ENCODE peak calls at places on chromosomes 11 and 22, in ten cellular contexts. K is brain microvascular endothelial cell; M is stimulated activated CD4-positive, alpha-beta T cell treated with anti-CD3 and anti-CD28 coated beads, Interleukin-1b, Interleukin-23, amount 100 ng/mL, for 1 hour; Y is omental fat pad; Q is effector memory CD8-positive, alpha-beta T cell; D is tibial artery; V is CD4-positive, alpha-beta T cell; J is LHCN-M2; R is HS-27A; B is EH. F is an unnamed sample.

GRCh38 chr11:86388198-86388597 is 13.5 kb downstream of the CCDC81 start:
- DNase-seq in K (no peak), M (no peak), Y (no peak), Q (no peak), D (no peak), V (no peak), J (no peak), R (no peak), B (no peak), F (no peak)

GRCh38 chr22:19759994-19760651 is 455 bp upstream of the TBX1 start:
- DNase-seq in K (no peak), M (no peak), Y (no peak), Q (no peak), D (no peak), V (no peak), J (no peak), R (no peak), B (no peak), F (no peak)

GRCh38 chr11:117020287-117020686 is 77.9 kb downstream of the SIK3 start:
- DNase-seq in K (no peak), M (no peak), Y (no peak), Q (no peak), D (no peak), V (no peak), J (no peak), R (no peak), B (no peak), F (no peak)

GRCh38 chr11:44853674-44854073 is 97.0 kb downstream of the TP53I11 start:
- DNase-seq in K (no peak), M (no peak), Y (no peak), Q (no peak), D (no peak), V (no peak), J (no peak), R (no peak), B (no peak), F (no peak)

GRCh38 chr11:68014157-68014965 is 4.2 kb downstream of the ALDH3B1 start:
- DNase-seq in K (peak), M (no peak), Y (no peak), Q (no peak), D (peak), V (no peak), J (peak), R (peak), B (peak), F (peak)

GRCh38 chr11:94171693-94172440 is 43.2 kb downstream of the PANX1 start:
- DNase-seq in K (peak), M (no peak), Y (peak), Q (peak), D (no peak), V (no peak), J (peak), R (no peak), B (peak), F (no peak)

GRCh38 chr22:50641696-50642607 is 14.0 kb upstream of the ARSA start:
- DNase-seq in K (peak), M (no peak), Y (no peak), Q (no peak), D (no peak), V (no peak), J (no peak), R (no peak), B (peak), F (peak)

GRCh38 chr11:58958500-58958899 is 19.2 kb downstream of the GLYATL1 start:
- DNase-seq in K (no peak), M (peak), Y (no peak), Q (no peak), D (no peak), V (peak), J (peak), R (peak), B (peak), F (no peak)

GRCh38 chr11:120710354-120711187 is 199.0 kb downstream of the GRIK4 start:
- DNase-seq in K (peak), M (no peak), Y (peak), Q (no peak), D (no peak), V (no peak), J (peak), R (peak), B (peak), F (peak)

GRCh38 chr11:105823495-105824033 is 198.5 kb downstream of the MSANTD4 start:
- DNase-seq in K (no peak), M (no peak), Y (no peak), Q (no peak), D (no peak), V (no peak), J (no peak), R (no peak), B (no peak), F (no peak)

GRCh38 chr11:86089659-86090058 is 20.8 kb upstream of the PICALM start:
- DNase-seq in K (no peak), M (no peak), Y (no peak), Q (no peak), D (no peak), V (no peak), J (peak), R (no peak), B (peak), F (no peak)

GRCh38 chr22:34236527-34236926 is 316.3 kb upstream of the LARGE1 start:
- DNase-seq in K (no peak), M (no peak), Y (no peak), Q (no peak), D (no peak), V (no peak), J (no peak), R (no peak), B (no peak), F (no peak)

GRCh38 chr11:65560555-65561418 is 2.6 kb upstream of the LTBP3 start:
- DNase-seq in K (peak), M (no peak), Y (no peak), Q (no peak), D (peak), V (no peak), J (peak), R (no peak), B (peak), F (no peak)